ENCODE peak calls at places on chromosomes 11 and 22, in four cellular contexts. M is A549, K is NB4, P is lower leg skin. W is an unnamed sample.

GRCh38 chr11:122656073-122656630 is 630 bp downstream of the UBASH3B start:
- DNase-seq in M (peak), P (peak), K (peak), W (peak)

GRCh38 chr22:44608606-44609226 is 93.3 kb upstream of the PRR5 start:
- DNase-seq in K (no peak), M (no peak), P (no peak), W (no peak)

GRCh38 chr11:269146-269890 is 8.9 kb upstream of the NLRP6 start:
- DNase-seq in P (peak), M (no peak), K (peak), W (peak)

GRCh38 chr11:134696455-134696854 is 284.4 kb upstream of the B3GAT1 start:
- DNase-seq in M (no peak), K (no peak), P (peak), W (no peak)

GRCh38 chr22:45240137-45240809 is 421 bp downstream of the KIAA0930 start:
- DNase-seq in P (no peak), M (no peak), K (peak), W (peak)

GRCh38 chr22:49243965-49244364 is 583.7 kb downstream of the BRD1 start:
- DNase-seq in P (peak), M (no peak), K (no peak), W (no peak)

GRCh38 chr22:31861226-31861840 is 83.0 kb upstream of the YWHAH start:
- DNase-seq in K (no peak), P (no peak), M (no peak), W (no peak)

GRCh38 chr11:27234043-27234668 is 128.9 kb downstream of the CCDC34 start:
- DNase-seq in P (no peak), K (peak), M (peak), W (no peak)

GRCh38 chr11:6587360-6587953 is 16.0 kb downstream of the RRP8 start:
- DNase-seq in P (no peak), M (no peak), K (no peak), W (no peak)

GRCh38 chr11:92865352-92865751 is 104.1 kb upstream of the MTNR1B start:
- DNase-seq in K (no peak), P (no peak), M (no peak), W (no peak)

GRCh38 chr11:125270711-125271110 is 106.2 kb downstream of the PKNOX2 start:
- DNase-seq in P (no peak), K (no peak), M (no peak), W (no peak)

GRCh38 chr11:35178067-35178805 is 39.3 kb downstream of the CD44 start:
- DNase-seq in K (no peak), M (no peak), P (no peak), W (no peak)

GRCh38 chr11:122746050-122746478 is 90.5 kb downstream of the UBASH3B start:
- DNase-seq in K (peak), P (no peak), M (no peak), W (peak)

GRCh38 chr11:14190992-14191773 is 167.8 kb downstream of the RRAS2 start:
- DNase-seq in K (no peak), M (no peak), P (no peak), W (no peak)

GRCh38 chr22:31947296-31947695 is 3.0 kb downstream of the YWHAH start:
- DNase-seq in M (peak), K (peak), P (no peak), W (peak)

GRCh38 chr11:92295175-92296137 is 70.8 kb downstream of the FAT3 start:
- DNase-seq in P (no peak), M (peak), K (no peak), W (no peak)

GRCh38 chr22:37290737-37291136 is 8.4 kb downstream of the CYTH4 start:
- DNase-seq in K (no peak), P (no peak), M (no peak), W (no peak)

GRCh38 chr11:71251761-71252433 is 480 bp downstream of the SHANK2 start:
- DNase-seq in P (peak), K (peak), M (peak), W (no peak)

GRCh38 chr11:119709638-119710346 is 19.2 kb downstream of the NECTIN1 start:
- DNase-seq in K (peak), P (no peak), M (no peak), W (no peak)

DNA sequence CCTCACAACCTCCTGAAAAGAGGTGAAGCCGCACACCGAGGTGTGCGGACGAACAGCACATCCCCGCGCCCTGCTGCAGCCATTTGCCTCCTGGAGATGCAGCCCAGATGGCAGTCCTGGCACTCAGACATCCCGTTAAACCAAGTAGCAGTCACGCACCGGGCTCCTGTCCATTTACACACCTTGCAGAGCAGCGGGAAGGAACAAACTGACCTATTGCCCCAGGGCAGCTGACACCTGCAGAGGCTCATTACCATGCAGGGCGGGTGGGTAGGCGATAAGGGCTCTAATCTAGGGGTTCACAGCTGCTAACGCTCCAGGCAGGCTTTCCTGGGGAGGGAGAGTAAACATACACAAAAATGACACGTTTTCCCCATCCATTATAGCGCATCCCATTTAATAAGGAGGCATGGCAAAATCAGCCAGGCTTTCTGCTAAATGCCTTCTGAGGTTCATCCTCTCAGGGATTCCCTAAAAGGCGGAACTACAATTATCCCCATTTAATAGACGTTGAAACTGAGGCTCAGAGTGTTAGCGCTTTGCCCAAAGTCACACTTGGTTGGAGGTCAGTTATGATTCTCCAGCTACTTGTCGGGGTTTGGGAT is 788 bp upstream of the EHBP1L1 start:
- DNase-seq in K (no peak), M (no peak), P (no peak), W (peak)
- TF ChIP-seq POLR2A in K (no peak), M (no peak), P (no peak), W (peak)

GRCh38 chr22:38681784-38682335 is at the start of gene TOMM22:
- DNase-seq in P (peak), K (peak), M (peak), W (peak)
- TF ChIP-seq POLR2A in P (no peak), K (peak), M (peak), W (peak)

GRCh38 chr11:66262696-66263095 is 5.7 kb upstream of the RAB1B start:
- DNase-seq in K (no peak), P (no peak), M (no peak), W (no peak)
- TF ChIP-seq POLR2A in K (no peak), P (no peak), M (no peak), W (peak)

GRCh38 chr11:78037825-78038620 is 14.9 kb upstream of the KCTD14 start:
- DNase-seq in M (no peak), P (no peak), K (no peak), W (no peak)

GRCh38 chr11:78036313-78036712 is 13.2 kb upstream of the KCTD14 start:
- DNase-seq in P (no peak), M (no peak), K (no peak), W (no peak)

GRCh38 chr11:78038697-78039313 is 15.7 kb upstream of the KCTD14 start:
- DNase-seq in P (no peak), M (no peak), K (no peak), W (no peak)

GRCh38 chr11:78039391-78039918 is 16.4 kb upstream of the KCTD14 start:
- DNase-seq in K (no peak), P (no peak), M (no peak), W (no peak)

GRCh38 chr11:78037056-78037455 is 14.0 kb upstream of the KCTD14 start:
- DNase-seq in P (no peak), K (peak), M (no peak), W (no peak)
- TF ChIP-seq POLR2A in P (no peak), K (no peak), M (no peak), W (no peak)

DNA sequence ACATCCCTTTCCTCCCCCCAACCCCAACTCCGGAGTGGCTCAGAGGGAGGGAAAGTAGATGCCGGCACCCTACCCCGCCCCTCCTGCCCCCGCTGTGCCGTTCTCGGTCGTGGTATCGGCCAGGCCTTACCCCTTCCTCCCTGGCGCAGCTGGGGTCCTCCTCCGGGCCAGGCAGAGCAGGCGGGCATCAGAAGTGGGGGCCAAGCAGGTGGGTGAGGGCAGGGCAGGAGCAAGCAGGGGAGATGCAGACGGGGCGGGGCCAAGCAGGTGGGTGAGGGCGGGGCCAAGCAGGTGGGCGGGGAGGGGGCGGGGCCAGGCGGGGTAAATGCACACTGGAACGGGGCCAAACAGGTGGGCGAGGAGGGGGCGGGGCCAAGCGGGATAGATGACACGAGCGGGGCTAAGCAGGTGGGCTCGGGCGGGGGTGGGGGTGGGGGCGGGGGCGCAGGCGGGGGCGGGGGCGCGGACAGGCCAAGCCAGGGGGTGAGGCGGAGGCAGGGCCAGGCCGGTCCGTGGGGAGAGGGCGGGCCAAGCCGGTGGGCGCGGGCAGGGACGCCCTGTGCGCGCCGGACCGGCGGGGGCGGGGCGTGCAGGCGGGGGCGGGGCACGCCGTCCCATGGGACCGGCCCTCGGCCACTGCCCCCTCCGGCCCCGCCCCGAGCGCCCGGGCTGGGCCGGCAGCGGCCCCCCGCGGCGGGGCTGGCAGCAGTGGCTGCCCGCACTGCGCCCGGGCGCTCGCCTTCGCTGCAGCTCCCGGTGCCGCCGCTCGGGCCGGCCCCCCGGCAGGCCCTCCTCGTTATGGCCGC is at the start of the genes KCNQ1 and TRPM5:
- DNase-seq in M (peak), K (no peak), P (no peak), W (peak)
- TF ChIP-seq POLR2A in M (no peak), K (no peak), P (no peak), W (no peak)

GRCh38 chr22:42930810-42931420 is 73.8 kb upstream of the ARFGAP3 start:
- DNase-seq in M (no peak), K (peak), P (no peak), W (no peak)
- TF ChIP-seq POLR2A in M (no peak), K (no peak), P (no peak), W (no peak)